ENCODE peak calls at places on chromosomes 5 and 9, in nine cellular contexts. R, P, W, Z, D, V, M, A and J are unnamed samples.

GRCh38 chr5:661891-662750 is 31.0 kb downstream of the TPPP start:
- DNase-seq in P (no peak), V (no peak), A (no peak), W (no peak), Z (no peak), D (no peak), M (no peak), R (peak; percentile 44), J (no peak)

GRCh38 chr9:99822096-99822595 is 461 bp downstream of the NR4A3 start:
- DNase-seq in D (no peak), R (no peak), M (no peak), W (peak; percentile 33), V (peak; percentile 6), Z (peak; percentile 42), A (no peak), P (no peak), J (peak; percentile 45)

GRCh38 chr5:34686762-34687268 is 30.7 kb downstream of the RAI14 start:
- DNase-seq in D (no peak), V (no peak), A (no peak), W (no peak), M (peak; percentile 99), P (peak; percentile 60), Z (peak; percentile 100), R (no peak), J (peak; percentile 90)

GRCh38 chr5:94218374-94218773 is 400.0 kb downstream of the KIAA0825 start:
- DNase-seq in P (peak; percentile 82), M (peak; percentile 86), V (no peak), R (no peak), Z (peak; percentile 57), W (no peak), D (no peak), A (no peak), J (peak; percentile 96)

GRCh38 chr9:75378036-75378435 is 289.7 kb downstream of the OSTF1 start:
- DNase-seq in Z (peak; percentile 68), D (no peak), A (no peak), P (no peak), V (no peak), W (no peak), R (no peak), M (no peak), J (no peak)

GRCh38 chr9:100525563-100525962 is 52.3 kb upstream of the CAVIN4 start:
- DNase-seq in V (no peak), R (no peak), P (no peak), D (no peak), Z (no peak), A (no peak), M (peak; percentile 2), W (no peak), J (no peak)

GRCh38 chr5:126369995-126370731 is 53.0 kb upstream of the GRAMD2B start:
- DNase-seq in M (peak; percentile 23), P (no peak), D (no peak), A (no peak), V (no peak), R (no peak), W (no peak), Z (peak; percentile 59), J (peak; percentile 36)

GRCh38 chr9:127801955-127802575 is 617 bp upstream of the FPGS start:
- DNase-seq in P (no peak), V (no peak), W (no peak), Z (peak; percentile 44), A (no peak), R (no peak), D (no peak), M (no peak), J (peak; percentile 41)

GRCh38 chr5:157998021-157998504 is 139.1 kb upstream of the CLINT1 start:
- DNase-seq in P (no peak), R (no peak), M (peak; percentile 26), D (no peak), Z (peak; percentile 45), V (no peak), W (no peak), A (no peak), J (no peak)

GRCh38 chr9:79134654-79135053 is 437.1 kb upstream of the TLE4 start:
- DNase-seq in M (peak; percentile 12), R (no peak), A (no peak), Z (peak; percentile 37), V (no peak), D (peak; percentile 59), W (peak; percentile 19), P (no peak), J (peak; percentile 58)

GRCh38 chr5:159550951-159551350 is 220.7 kb upstream of the IL12B start:
- DNase-seq in R (no peak), M (no peak), D (no peak), W (no peak), Z (no peak), A (no peak), P (no peak), V (no peak), J (peak; percentile 17)

GRCh38 chr5:89556215-89557009 is 673.4 kb upstream of the MEF2C start:
- DNase-seq in W (no peak), A (no peak), R (no peak), Z (peak; percentile 74), V (no peak), D (no peak), P (peak; percentile 87), M (peak; percentile 83), J (peak; percentile 74)

GRCh38 chr9:12502520-12502919 is 190.7 kb upstream of the TYRP1 start:
- DNase-seq in W (no peak), M (no peak), R (no peak), D (no peak), P (no peak), V (no peak), Z (no peak), A (no peak), J (no peak)

GRCh38 chr5:163460562-163461176 is at the start of gene HMMR:
- DNase-seq in V (no peak), W (peak; percentile 51), Z (peak; percentile 43), P (no peak), M (peak; percentile 23), R (no peak), A (no peak), D (peak; percentile 59), J (no peak)

GRCh38 chr5:78116167-78116566 is 178.3 kb downstream of the AP3B1 start:
- DNase-seq in A (no peak), V (no peak), W (no peak), M (no peak), P (no peak), D (peak; percentile 23), Z (no peak), R (no peak), J (no peak)

DNA sequence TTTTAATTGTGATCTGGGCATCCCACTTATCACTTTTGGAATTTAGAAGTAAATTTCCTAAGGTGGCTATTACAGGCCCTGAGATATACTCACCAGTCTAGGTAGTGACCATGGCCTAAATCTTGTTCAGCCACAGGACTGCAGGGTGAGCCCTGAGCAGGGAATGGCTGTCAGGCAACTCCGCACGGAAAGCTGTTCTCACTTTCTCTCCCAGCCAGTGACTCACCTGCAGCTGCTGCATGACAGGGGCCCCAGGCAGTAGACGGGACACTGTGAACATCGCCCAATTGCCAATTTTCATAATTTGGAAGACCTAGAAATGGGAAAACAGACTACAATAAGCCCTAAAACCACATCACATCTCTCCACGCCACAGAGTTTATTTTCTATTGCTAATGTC is 69.6 kb upstream of the TAF1L start:
- DNase-seq in D (no peak), A (no peak), Z (peak; percentile 4), W (no peak), R (no peak), V (no peak), M (peak; percentile 38), P (no peak), J (peak; percentile 15)
- TF ChIP-seq CTCF in D (no peak), A (no peak), Z (no peak), W (no peak), R (no peak), V (no peak), M (no peak), P (no peak), J (no peak)

GRCh38 chr5:141422742-141423291 is 2.0 kb downstream of the PCDHGA11 start:
- DNase-seq in V (no peak), W (no peak), P (no peak), D (no peak), A (no peak), Z (no peak), R (no peak), M (no peak), J (no peak)

GRCh38 chr5:141420855-141421488 is at the start of gene PCDHGA11:
- DNase-seq in V (no peak), P (peak; percentile 67), D (peak; percentile 57), M (peak; percentile 63), A (no peak), W (peak; percentile 77), R (no peak), Z (peak; percentile 69), J (peak; percentile 63)

GRCh38 chr5:141419074-141419880 is 1.6 kb upstream of the PCDHGA11 start:
- DNase-seq in P (no peak), Z (no peak), W (no peak), A (no peak), V (no peak), R (no peak), D (no peak), M (no peak), J (no peak)

GRCh38 chr5:141421489-141421855 is 621 bp downstream of the PCDHGA11 start:
- DNase-seq in V (no peak), A (no peak), R (no peak), Z (no peak), D (no peak), W (no peak), P (no peak), M (no peak), J (no peak)
- H3K4me3 ChIP-seq in V (no peak overlapping the region), A (no peak overlapping the region), R (peak overlapping the region; percentile 22), Z (peak overlapping the region; percentile 55), D (peak overlapping the region; percentile 38), W (peak overlapping the region; percentile 65), P (peak overlapping the region; percentile 43), M (peak overlapping the region; percentile 54), J (peak overlapping the region; percentile 61)

GRCh38 chr5:167582263-167582662 is 709.2 kb upstream of the WWC1 start:
- DNase-seq in D (no peak), Z (peak; percentile 47), R (no peak), W (no peak), V (no peak), A (no peak), P (no peak), M (peak; percentile 8), J (no peak)
- TF ChIP-seq CTCF in D (no peak), Z (peak; percentile 36), R (no peak), W (no peak), V (no peak), A (no peak), P (no peak), M (peak; percentile 57), J (peak; percentile 33)

GRCh38 chr5:55923177-55923872 is 71.4 kb downstream of the IL6ST start:
- DNase-seq in D (peak; percentile 11), M (no peak), V (no peak), A (no peak), Z (no peak), R (no peak), W (peak; percentile 38), P (no peak), J (no peak)

GRCh38 chr5:55923873-55924500 is 70.8 kb downstream of the IL6ST start:
- DNase-seq in V (no peak), Z (no peak), R (no peak), P (no peak), W (no peak), A (no peak), M (no peak), D (no peak), J (no peak)

GRCh38 chr5:55919625-55920024 is 68.5 kb downstream of the IL31RA start:
- DNase-seq in V (no peak), W (peak; percentile 25), A (no peak), Z (no peak), P (no peak), R (no peak), D (no peak), M (no peak), J (no peak)

GRCh38 chr5:55920784-55921183 is 69.6 kb downstream of the IL31RA start:
- DNase-seq in V (no peak), M (no peak), Z (peak; percentile 46), A (no peak), P (no peak), D (no peak), R (no peak), W (no peak), J (peak; percentile 21)

GRCh38 chr5:55921617-55922016 is 70.5 kb downstream of the IL31RA start:
- DNase-seq in W (no peak), P (no peak), Z (no peak), V (peak; percentile 59), A (no peak), M (no peak), R (no peak), D (no peak), J (no peak)
- H3K4me3 ChIP-seq in W (no peak overlapping the region), P (no peak overlapping the region), Z (no peak overlapping the region), V (peak overlapping the region; percentile 6), A (no peak overlapping the region), M (no peak overlapping the region), R (no peak overlapping the region), D (no peak overlapping the region), J (no peak overlapping the region)